ENCODE peak calls at places on chromosomes 5 and 9, in eight cellular contexts. S, B, G, E, Z, U, C and Y are unnamed samples.

GRCh38 chr5:171606414-171607024 is 179.1 kb upstream of the SMIM23 start:
- DNase-seq in S (peak; percentile 17), B (peak; percentile 11), G (no peak), E (no peak), Z (no peak), U (no peak), C (no peak), Y (peak; percentile 30)

GRCh38 chr5:152397581-152397980 is 7.5 kb downstream of the NMUR2 start:
- DNase-seq in S (no peak), B (no peak), G (no peak), E (no peak), Z (no peak), U (no peak), C (no peak), Y (no peak)

GRCh38 chr5:67206381-67207328 is 10.1 kb upstream of the CD180 start:
- DNase-seq in S (peak; percentile 100), B (peak; percentile 62), G (no peak), E (no peak), Z (no peak), U (no peak), C (peak; percentile 97), Y (peak; percentile 93)

GRCh38 chr5:59587489-59588337 is 305.8 kb downstream of the PDE4D start:
- DNase-seq in S (peak; percentile 51), B (peak; percentile 41), G (peak; percentile 77), E (no peak), Z (no peak), U (peak; percentile 91), C (peak; percentile 83), Y (no peak)

GRCh38 chr5:136164226-136164625 is 28.7 kb downstream of the SMIM32 start:
- DNase-seq in S (no peak), B (no peak), G (no peak), E (no peak), Z (no peak), U (no peak), C (no peak), Y (no peak)

GRCh38 chr5:36135994-36136393 is 15.7 kb downstream of the LMBRD2 start:
- DNase-seq in S (peak; percentile 36), B (no peak), G (no peak), E (no peak), Z (no peak), U (no peak), C (no peak), Y (peak; percentile 10)

GRCh38 chr9:72856985-72857631 is 95.7 kb downstream of the ALDH1A1 start:
- DNase-seq in S (peak; percentile 63), B (peak; percentile 85), G (peak; percentile 18), E (no peak), Z (peak; percentile 47), U (peak; percentile 46), C (peak; percentile 33), Y (peak; percentile 64)

GRCh38 chr5:31496301-31496700 is 35.6 kb downstream of the DROSHA start:
- DNase-seq in S (no peak), B (no peak), G (no peak), E (no peak), Z (no peak), U (no peak), C (no peak), Y (no peak)

GRCh38 chr9:86099695-86100364 is 472 bp upstream of the GOLM1 start:
- DNase-seq in S (peak; percentile 35), B (peak; percentile 66), G (peak; percentile 59), E (no peak), Z (peak; percentile 57), U (peak; percentile 56), C (peak; percentile 47), Y (peak; percentile 42)

GRCh38 chr9:107161338-107161737 is 121.7 kb upstream of the RAD23B start:
- DNase-seq in S (no peak), B (no peak), G (no peak), E (no peak), Z (no peak), U (no peak), C (no peak), Y (no peak)

GRCh38 chr5:138649775-138650174 is 74.6 kb upstream of the HSPA9 start:
- DNase-seq in S (no peak), B (no peak), G (no peak), E (no peak), Z (no peak), U (no peak), C (no peak), Y (no peak)

GRCh38 chr5:172795401-172795977 is 24.5 kb upstream of the DUSP1 start:
- DNase-seq in S (no peak), B (peak; percentile 100), G (no peak), E (peak; percentile 100), Z (peak; percentile 99), U (no peak), C (peak; percentile 95), Y (peak; percentile 96)

GRCh38 chr9:113343732-113344231 is 3.7 kb upstream of the WDR31 start:
- DNase-seq in S (no peak), B (peak; percentile 96), G (peak; percentile 67), E (peak; percentile 81), Z (peak; percentile 76), U (no peak), C (peak; percentile 15), Y (no peak)

GRCh38 chr9:70553718-70554673 is 139.5 kb upstream of the KLF9 start:
- DNase-seq in S (peak; percentile 87), B (peak; percentile 80), G (no peak), E (no peak), Z (peak; percentile 31), U (peak; percentile 39), C (peak; percentile 87), Y (peak; percentile 46)

GRCh38 chr5:179858241-179858585 is 404 bp downstream of the MRNIP start:
- DNase-seq in S (peak; percentile 37), B (peak; percentile 18), G (peak; percentile 72), E (no peak), Z (no peak), U (peak; percentile 68), C (peak; percentile 9), Y (peak; percentile 65)

DNA sequence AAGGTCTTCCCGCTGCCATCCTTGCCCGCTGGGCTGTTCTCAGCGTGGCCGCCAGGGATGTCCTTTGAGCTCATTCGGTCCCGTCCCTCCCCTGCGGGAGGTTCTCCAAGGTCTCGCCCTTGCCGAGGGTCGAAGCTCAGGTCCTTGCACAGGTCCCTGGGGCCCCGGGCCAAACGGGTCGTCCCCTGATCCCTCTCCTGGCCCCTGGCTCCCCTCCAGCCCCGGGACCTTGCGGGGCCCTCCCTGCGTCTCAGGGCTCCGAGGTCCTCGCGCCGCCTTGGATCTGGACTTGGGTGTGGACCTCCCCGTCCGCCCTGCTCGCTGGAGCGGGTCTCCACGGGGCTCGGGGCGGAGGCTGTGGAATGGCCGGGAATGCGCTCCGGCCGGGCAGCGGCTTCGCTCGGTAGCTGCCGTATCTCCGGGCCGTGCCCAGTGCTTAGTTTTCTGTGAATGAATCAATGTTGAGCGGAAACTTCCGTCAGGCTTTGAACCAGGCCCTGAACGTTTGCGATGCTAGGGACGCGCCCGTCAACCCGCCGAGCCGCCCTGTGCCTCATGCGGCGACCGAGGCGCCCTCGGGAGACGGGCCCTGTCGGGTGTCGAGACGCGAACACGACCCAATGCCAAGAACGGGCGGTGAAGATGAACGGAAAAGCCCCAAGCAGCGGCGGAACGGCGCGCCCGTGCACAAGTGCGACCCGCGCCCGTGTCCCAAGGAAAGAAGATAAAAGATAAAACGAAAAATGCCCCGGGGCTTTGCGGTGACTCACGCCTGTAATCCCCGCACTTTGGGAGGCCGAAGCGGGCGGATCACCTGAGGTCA is 779 bp downstream of the RNU6ATAC start:
- DNase-seq in S (peak; percentile 41), B (peak; percentile 44), G (peak; percentile 67), E (peak; percentile 86), Z (peak; percentile 64), U (peak; percentile 57), C (peak; percentile 43), Y (no peak)
- TF ChIP-seq CTCF in S (peak; percentile 50), B (peak; percentile 34), G (no peak), E (no peak), Z (peak; percentile 62), U (peak; percentile 19), C (peak; percentile 20), Y (no peak)

DNA sequence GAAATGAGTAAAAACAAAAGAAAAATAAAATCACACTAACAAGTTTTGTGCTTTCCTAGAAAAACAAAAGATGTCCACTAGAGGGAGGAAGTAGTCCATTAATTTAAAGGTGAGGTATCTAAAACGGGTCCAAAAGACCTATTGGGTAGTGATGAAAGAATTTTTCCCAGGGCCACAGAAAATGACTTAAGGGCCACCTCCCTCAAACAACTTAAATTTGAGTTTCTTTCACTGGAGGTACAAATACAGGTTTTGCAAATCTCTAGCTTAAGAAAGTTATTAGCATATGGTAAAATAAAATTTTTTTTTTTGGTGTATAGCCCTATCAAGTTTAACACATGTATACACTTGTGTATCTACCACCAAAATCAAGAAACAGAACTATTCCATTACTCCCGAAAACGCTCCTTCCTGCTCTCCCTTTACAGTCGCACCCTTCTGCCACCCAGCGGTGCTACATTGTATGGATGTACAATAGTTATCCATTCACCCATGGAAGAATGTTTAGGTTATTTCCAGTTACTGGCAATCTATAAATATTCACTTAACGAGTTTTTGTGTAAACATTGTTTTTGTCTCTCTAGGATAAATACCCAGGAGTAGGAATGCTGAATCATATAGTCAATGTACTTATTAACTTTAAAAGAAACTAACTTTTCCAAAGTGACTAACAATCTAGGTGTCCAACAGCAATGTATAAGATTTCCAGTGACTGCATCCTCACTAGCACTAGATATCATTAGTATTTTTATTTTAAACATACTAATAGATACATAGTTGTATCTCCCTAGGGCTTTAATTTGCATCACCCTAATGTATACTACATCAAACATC is 21.9 kb downstream of the DEPDC1B start:
- DNase-seq in S (peak; percentile 50), B (peak; percentile 80), G (peak; percentile 41), E (no peak), Z (no peak), U (peak; percentile 32), C (peak; percentile 29), Y (peak; percentile 58)
- TF ChIP-seq CTCF in S (peak; percentile 40), B (peak; percentile 54), G (peak; percentile 76), E (no peak), Z (peak; percentile 32), U (peak; percentile 63), C (peak; percentile 55), Y (peak; percentile 47)

GRCh38 chr9:125483697-125484096 is 222.1 kb downstream of the GAPVD1 start:
- DNase-seq in S (no peak), B (no peak), G (no peak), E (no peak), Z (no peak), U (no peak), C (no peak), Y (no peak)

GRCh38 chr9:125486576-125486975 is 220.4 kb downstream of the MAPKAP1 start:
- DNase-seq in S (no peak), B (peak; percentile 15), G (no peak), E (no peak), Z (no peak), U (no peak), C (no peak), Y (no peak)

GRCh38 chr9:125485471-125485870 is 221.5 kb downstream of the MAPKAP1 start:
- DNase-seq in S (no peak), B (no peak), G (no peak), E (no peak), Z (no peak), U (no peak), C (no peak), Y (no peak)

GRCh38 chr9:125486109-125486508 is 220.9 kb downstream of the MAPKAP1 start:
- DNase-seq in S (no peak), B (no peak), G (no peak), E (no peak), Z (no peak), U (no peak), C (no peak), Y (no peak)

GRCh38 chr9:125484632-125485282 is 222.3 kb downstream of the MAPKAP1 start:
- DNase-seq in S (peak; percentile 34), B (peak; percentile 95), G (no peak), E (no peak), Z (peak; percentile 77), U (no peak), C (peak; percentile 96), Y (no peak)
- TF ChIP-seq CTCF in S (no peak), B (no peak), G (no peak), E (no peak), Z (no peak), U (no peak), C (no peak), Y (no peak)

GRCh38 chr5:61800450-61800849 is 468.4 kb downstream of the ZSWIM6 start:
- DNase-seq in S (no peak), B (no peak), G (no peak), E (no peak), Z (no peak), U (no peak), C (no peak), Y (no peak)
- TF ChIP-seq CTCF in S (no peak), B (no peak), G (no peak), E (no peak), Z (no peak), U (no peak), C (no peak), Y (no peak)